ENCODE peak calls at places on chromosomes 2 and 18, in four cellular contexts. One of them, this sample, is unnamed.
A peak's percentile ranks its signal among the peaks of the same experiment; 100 is the strongest.

GRCh38 chr2:27765621-27766286 is 5.8 kb upstream of the MRPL33 start:
- DNase-seq in T-cell: peak; percentile 31
- DNase-seq in stimulated activated CD8-positive, alpha-beta memory T cell treated with anti-CD3 and anti-CD28 coated beads, Interleukin-2, amount 100 ng/mL, for 48 hours: peak; percentile 40
- DNase-seq in fibroblast of pulmonary artery: peak; percentile 56
- DNase-seq in this sample: peak; percentile 71

GRCh38 chr18:67425724-67426123 is 90.8 kb downstream of the DSEL start:
- DNase-seq in T-cell: no peak
- DNase-seq in stimulated activated CD8-positive, alpha-beta memory T cell treated with anti-CD3 and anti-CD28 coated beads, Interleukin-2, amount 100 ng/mL, for 48 hours: no peak
- DNase-seq in fibroblast of pulmonary artery: peak; percentile 86
- DNase-seq in this sample: no peak

GRCh38 chr18:69617888-69618287 is 217.2 kb downstream of the DOK6 start:
- DNase-seq in T-cell: no peak
- DNase-seq in stimulated activated CD8-positive, alpha-beta memory T cell treated with anti-CD3 and anti-CD28 coated beads, Interleukin-2, amount 100 ng/mL, for 48 hours: no peak
- DNase-seq in fibroblast of pulmonary artery: peak; percentile 46
- DNase-seq in this sample: no peak

GRCh38 chr2:45862843-45863242 is 211.4 kb downstream of the PRKCE start:
- DNase-seq in T-cell: no peak
- DNase-seq in stimulated activated CD8-positive, alpha-beta memory T cell treated with anti-CD3 and anti-CD28 coated beads, Interleukin-2, amount 100 ng/mL, for 48 hours: no peak
- DNase-seq in fibroblast of pulmonary artery: no peak
- DNase-seq in this sample: no peak

GRCh38 chr2:64462940-64463339 is 9.0 kb downstream of the LGALSL start:
- DNase-seq in T-cell: no peak
- DNase-seq in stimulated activated CD8-positive, alpha-beta memory T cell treated with anti-CD3 and anti-CD28 coated beads, Interleukin-2, amount 100 ng/mL, for 48 hours: no peak
- DNase-seq in fibroblast of pulmonary artery: peak; percentile 49
- DNase-seq in this sample: no peak

GRCh38 chr18:11544060-11544633 is 65.2 kb upstream of the SLC35G4 start:
- DNase-seq in T-cell: no peak
- DNase-seq in stimulated activated CD8-positive, alpha-beta memory T cell treated with anti-CD3 and anti-CD28 coated beads, Interleukin-2, amount 100 ng/mL, for 48 hours: no peak
- DNase-seq in fibroblast of pulmonary artery: no peak
- DNase-seq in this sample: no peak

GRCh38 chr2:52390651-52391050 is 1358.7 kb upstream of the NRXN1 start:
- DNase-seq in T-cell: no peak
- DNase-seq in stimulated activated CD8-positive, alpha-beta memory T cell treated with anti-CD3 and anti-CD28 coated beads, Interleukin-2, amount 100 ng/mL, for 48 hours: no peak
- DNase-seq in fibroblast of pulmonary artery: peak; percentile 19
- DNase-seq in this sample: no peak

GRCh38 chr2:179104736-179105135 is 54.8 kb upstream of the CCDC141 start:
- DNase-seq in T-cell: no peak
- DNase-seq in stimulated activated CD8-positive, alpha-beta memory T cell treated with anti-CD3 and anti-CD28 coated beads, Interleukin-2, amount 100 ng/mL, for 48 hours: no peak
- DNase-seq in fibroblast of pulmonary artery: peak; percentile 44
- DNase-seq in this sample: no peak